ENCODE peak calls at places on chromosome 15, in seven cellular contexts. D is body of pancreas, U is uterus, F is IMR-90, M is esophagus squamous epithelium, Z is A549, J is HCT116. Q is an unnamed sample.

GRCh38 chr15:62390793-62391543 is 225.9 kb upstream of the C2CD4B start:
- DNase-seq in Z (peak; percentile 63), M (no peak), J (no peak), F (peak; percentile 36), U (peak; percentile 41), D (peak; percentile 36), Q (peak; percentile 47)

GRCh38 chr15:42918047-42918446 is 2.5 kb downstream of the TTBK2 start:
- DNase-seq in D (no peak), U (no peak), F (no peak), M (no peak), Z (no peak), J (no peak), Q (no peak)

GRCh38 chr15:68304611-68305337 is 27.2 kb downstream of the FEM1B start:
- DNase-seq in J (no peak), D (no peak), F (no peak), Z (no peak), U (peak; percentile 13), M (no peak), Q (no peak)

GRCh38 chr15:43465105-43465504 is 27.9 kb downstream of the TP53BP1 start:
- DNase-seq in M (no peak), J (no peak), F (peak; percentile 91), U (no peak), Z (no peak), D (no peak), Q (no peak)

GRCh38 chr15:77836116-77836798 is 203.5 kb upstream of the LINGO1 start:
- DNase-seq in Z (peak; percentile 33), J (peak; percentile 26), U (no peak), M (no peak), D (no peak), F (peak; percentile 27), Q (no peak)

GRCh38 chr15:98815207-98815606 is 166.9 kb downstream of the IGF1R start:
- DNase-seq in M (no peak), Z (no peak), J (no peak), D (no peak), F (no peak), U (no peak), Q (no peak)

GRCh38 chr15:92527197-92527596 is 128.4 kb downstream of the FAM174B start:
- DNase-seq in J (no peak), M (no peak), U (no peak), Z (no peak), F (no peak), D (peak; percentile 51), Q (peak; percentile 52)

GRCh38 chr15:62779041-62779810 is 263.3 kb upstream of the TPM1 start:
- DNase-seq in D (no peak), Z (peak; percentile 19), M (no peak), J (no peak), U (no peak), F (peak; percentile 78), Q (no peak)

GRCh38 chr15:74433592-74434259 is at the start of gene SEMA7A:
- DNase-seq in U (peak; percentile 81), M (no peak), Z (peak; percentile 32), D (peak; percentile 74), J (peak; percentile 34), F (peak; percentile 71), Q (peak; percentile 77)

DNA sequence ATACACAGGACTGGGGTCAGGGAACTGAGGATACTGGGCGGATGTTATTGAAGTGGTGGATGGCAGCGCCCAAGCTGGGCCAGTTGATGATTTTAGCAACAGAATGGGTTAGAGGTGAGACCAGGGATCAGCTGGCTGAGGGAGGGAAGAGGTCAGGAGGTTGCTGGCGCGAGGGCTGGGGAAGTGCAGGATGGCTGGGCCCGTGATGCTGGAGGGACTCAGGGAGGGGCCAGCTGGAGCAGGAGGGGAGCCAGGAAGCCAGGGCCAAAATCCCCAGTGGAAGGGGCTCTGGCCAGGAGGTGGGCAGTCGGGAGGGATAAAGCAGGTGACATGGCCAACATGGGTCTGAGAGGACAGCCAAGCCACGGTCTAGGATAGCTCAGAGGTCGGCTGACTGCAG is 178.0 kb downstream of the NSMCE3 start:
- DNase-seq in U (no peak), M (no peak), D (no peak), J (no peak), Z (no peak), F (no peak), Q (no peak)
- H3K4me3 ChIP-seq in U (no peak overlapping the region), M (no peak overlapping the region), D (no peak overlapping the region), J (no peak overlapping the region), Z (no peak overlapping the region), F (no peak overlapping the region), Q (no peak overlapping the region)

GRCh38 chr15:101439920-101440319 is 49.6 kb downstream of the PCSK6 start:
- DNase-seq in M (no peak), J (no peak), F (peak; percentile 24), U (no peak), D (no peak), Z (no peak), Q (no peak)
- TF ChIP-seq POLR2A in M (no peak), J (no peak), F (no peak), U (no peak), D (no peak), Z (no peak), Q (no peak)

GRCh38 chr15:90931737-90932659 is at the start of gene HDDC3:
- DNase-seq in M (peak; percentile 56), J (peak; percentile 87), Z (peak; percentile 94), U (peak; percentile 91), F (peak; percentile 76), D (peak; percentile 94), Q (peak; percentile 86)

GRCh38 chr15:90930861-90931629 is 1.3 kb downstream of the HDDC3 start:
- DNase-seq in M (no peak), J (no peak), D (no peak), F (no peak), Z (no peak), U (no peak), Q (no peak)

GRCh38 chr15:90932660-90932991 is 277 bp upstream of the HDDC3 start:
- DNase-seq in J (no peak), U (no peak), M (no peak), D (no peak), F (no peak), Z (no peak), Q (no peak)

GRCh38 chr15:90933310-90933709 is 961 bp upstream of the HDDC3 start:
- DNase-seq in J (no peak), F (no peak), U (no peak), M (no peak), D (no peak), Z (no peak), Q (no peak)

GRCh38 chr15:90929709-90930019 is 2.7 kb downstream of the HDDC3 start:
- DNase-seq in D (no peak), M (no peak), U (no peak), F (no peak), J (no peak), Z (no peak), Q (no peak)
- H3K4me1 ChIP-seq in D (peaks cover 37% of the 10 kb centered on the region), M (peaks cover 21% of the 10 kb centered on the region), U (no peaks in the 10 kb centered on the region), F (peaks cover 6% of the 10 kb centered on the region), J (peaks cover 16% of the 10 kb centered on the region), Z (peaks cover 25% of the 10 kb centered on the region), Q (peaks cover 38% of the 10 kb centered on the region)

GRCh38 chr15:25981114-25981513 is 118.0 kb upstream of the ATP10A start:
- DNase-seq in M (no peak), J (no peak), Z (no peak), D (no peak), F (no peak), U (no peak), Q (no peak)
- H3K4me3 ChIP-seq in M (no peak overlapping the region), J (no peak overlapping the region), Z (no peak overlapping the region), D (no peak overlapping the region), F (no peak overlapping the region), U (no peak overlapping the region), Q (no peak overlapping the region)

Q was measured in gastrocnemius medialis.